ENCODE peak calls at places on chromosomes 6 and 20, in ten cellular contexts. D, X, W, V, K, Y, I, S, M and Z are unnamed samples.
A peak's percentile ranks its signal among the peaks of the same experiment; 100 is the strongest.

GRCh38 chr6:3247255-3248146 is 11.2 kb upstream of the PSMG4 start:
- DNase-seq in X (peak; percentile 81), M (peak; percentile 78), W (peak; percentile 24), K (peak; percentile 64), S (no peak), Y (no peak), V (peak; percentile 91), I (peak; percentile 46), D (peak; percentile 40), Z (peak; percentile 65)

GRCh38 chr6:19333936-19334335 is 503.2 kb upstream of the ID4 start:
- DNase-seq in Y (no peak), D (no peak), X (no peak), K (no peak), W (peak; percentile 52), S (no peak), V (no peak), M (no peak), I (no peak), Z (no peak)

GRCh38 chr20:36219671-36220220 is 16.5 kb upstream of the AAR2 start:
- DNase-seq in I (no peak), W (no peak), D (no peak), K (no peak), S (no peak), X (no peak), Y (no peak), M (no peak), V (no peak), Z (no peak)

GRCh38 chr6:74091133-74091793 is 395.3 kb downstream of the CD109 start:
- DNase-seq in K (no peak), I (no peak), S (no peak), M (peak; percentile 18), D (no peak), W (peak; percentile 32), V (peak; percentile 76), Y (no peak), X (peak; percentile 18), Z (no peak)

GRCh38 chr6:35089935-35090505 is 51.1 kb downstream of the TCP11 start:
- DNase-seq in X (peak; percentile 13), V (peak; percentile 67), Y (no peak), W (no peak), S (no peak), K (no peak), M (no peak), I (peak; percentile 17), D (no peak), Z (no peak)

GRCh38 chr6:153625089-153625488 is 414.0 kb upstream of the OPRM1 start:
- DNase-seq in V (no peak), D (peak; percentile 13), X (no peak), Y (no peak), S (no peak), K (no peak), W (peak; percentile 1), I (no peak), M (no peak), Z (no peak)

GRCh38 chr20:46872315-46873211 is 22.1 kb upstream of the EYA2 start:
- DNase-seq in D (no peak), Y (no peak), K (no peak), M (peak; percentile 19), S (no peak), W (peak; percentile 16), X (peak; percentile 20), I (no peak), V (no peak), Z (no peak)

GRCh38 chr6:159688977-159689376 is 4.1 kb downstream of the SOD2 start:
- DNase-seq in I (no peak), V (no peak), D (no peak), X (no peak), M (no peak), W (no peak), Y (no peak), S (no peak), K (no peak), Z (no peak)

GRCh38 chr6:75208564-75209431 is 2.9 kb upstream of the COL12A1 start:
- DNase-seq in M (peak; percentile 63), I (peak; percentile 85), X (peak; percentile 71), K (peak; percentile 88), Y (peak; percentile 23), W (peak; percentile 62), S (no peak), V (peak; percentile 93), D (peak; percentile 85), Z (peak; percentile 91)

GRCh38 chr6:79536615-79536968 is 638 bp downstream of the LCA5 start:
- DNase-seq in S (no peak), V (peak; percentile 78), M (no peak), W (no peak), X (no peak), D (peak; percentile 15), Y (no peak), I (no peak), K (peak; percentile 17), Z (peak; percentile 58)

GRCh38 chr6:149867876-149868640 is 3.9 kb upstream of the LRP11 start:
- DNase-seq in K (no peak), D (no peak), X (no peak), S (no peak), I (no peak), M (peak; percentile 89), V (no peak), W (no peak), Y (no peak), Z (no peak)

GRCh38 chr6:156508126-156508525 is 269.1 kb upstream of the ARID1B start:
- DNase-seq in M (no peak), I (no peak), X (no peak), S (peak; percentile 72), K (no peak), Y (no peak), W (no peak), V (no peak), D (no peak), Z (no peak)

GRCh38 chr20:57500941-57501340 is 24.0 kb downstream of the CTCFL start:
- DNase-seq in K (no peak), Y (no peak), X (no peak), S (no peak), I (no peak), V (no peak), D (no peak), W (no peak), M (no peak), Z (no peak)

GRCh38 chr20:57498425-57499400 is 26.2 kb downstream of the CTCFL start:
- DNase-seq in K (no peak), D (no peak), V (no peak), X (peak; percentile 60), M (no peak), Y (no peak), S (no peak), I (no peak), W (peak; percentile 40), Z (no peak)

GRCh38 chr20:57499676-57500075 is 25.3 kb downstream of the CTCFL start:
- DNase-seq in W (no peak), V (no peak), I (no peak), K (no peak), X (no peak), M (no peak), S (no peak), D (no peak), Y (no peak), Z (no peak)

GRCh38 chr20:57501461-57502330 is 23.2 kb downstream of the CTCFL start:
- DNase-seq in I (no peak), K (no peak), W (no peak), D (no peak), X (no peak), V (no peak), M (no peak), Y (no peak), S (no peak), Z (no peak)

GRCh38 chr20:57500235-57500634 is 24.7 kb downstream of the CTCFL start:
- DNase-seq in X (no peak), S (no peak), Y (no peak), K (no peak), W (no peak), V (no peak), M (no peak), D (no peak), I (no peak), Z (no peak)
- TF ChIP-seq EP300 in X (no peak), S (no peak), Y (no peak), K (no peak), W (no peak), V (no peak), M (no peak), D (no peak), I (no peak), Z (no peak)

DNA sequence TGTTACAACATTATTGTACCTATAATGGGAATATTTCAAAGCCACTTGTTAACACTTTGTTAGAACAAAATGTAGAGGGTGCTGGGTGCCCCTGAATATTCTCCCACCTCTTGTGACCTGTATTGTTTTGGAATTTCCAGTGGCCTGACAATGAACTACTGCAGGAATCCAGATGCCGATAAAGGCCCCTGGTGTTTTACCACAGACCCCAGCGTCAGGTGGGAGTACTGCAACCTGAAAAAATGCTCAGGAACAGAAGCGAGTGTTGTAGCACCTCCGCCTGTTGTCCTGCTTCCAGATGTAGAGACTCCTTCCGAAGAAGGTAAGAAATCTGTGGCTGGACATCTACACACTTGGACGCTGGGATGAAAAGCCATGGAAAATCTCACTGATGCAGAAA is 28.9 kb downstream of the PLG start:
- DNase-seq in M (peak; percentile 39), D (no peak), S (peak; percentile 66), I (no peak), K (no peak), V (no peak), W (peak; percentile 10), X (no peak), Y (no peak), Z (no peak)
- TF ChIP-seq CTCF in M (peak; percentile 74), D (no peak), S (no peak), I (no peak), K (no peak), V (no peak), W (no peak), X (peak; percentile 37), Y (no peak), Z (no peak)

DNA sequence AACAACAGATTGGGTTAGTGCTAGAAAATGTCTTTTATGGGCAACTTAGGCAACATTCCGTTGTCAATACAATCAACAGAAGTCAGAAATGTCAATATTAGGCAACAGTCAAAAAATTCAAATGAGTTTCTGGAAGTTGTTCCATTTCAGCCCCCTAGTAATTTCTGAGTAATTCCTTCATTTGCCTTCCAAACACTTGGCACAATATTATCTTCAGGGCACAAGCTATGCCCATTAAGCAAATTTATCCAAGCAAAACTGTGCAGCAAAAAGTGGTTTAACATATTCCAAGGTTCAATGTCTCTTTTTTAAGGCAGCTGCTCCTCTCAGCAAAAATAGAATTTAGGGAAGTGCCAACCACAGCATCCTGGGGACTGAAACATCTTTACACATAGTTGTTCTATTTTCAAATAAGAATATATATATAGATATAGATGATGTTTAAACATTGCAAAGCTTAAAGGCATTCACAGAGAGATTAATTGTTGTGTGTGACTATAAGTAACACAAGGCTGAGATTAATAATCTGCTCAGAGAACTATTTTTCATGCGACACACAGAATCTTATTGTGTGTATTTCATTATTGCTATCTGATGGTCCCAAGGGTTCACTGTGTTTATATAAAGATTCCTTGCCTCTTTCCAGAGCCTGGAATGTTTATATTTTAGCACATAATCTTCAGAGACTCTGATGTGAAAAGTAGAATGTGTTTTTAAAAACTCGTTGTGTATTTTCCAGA is 75.2 kb upstream of the ADTRP start:
- DNase-seq in D (no peak), S (no peak), W (no peak), Y (no peak), X (no peak), I (no peak), M (no peak), V (no peak), K (no peak), Z (no peak)
- TF ChIP-seq EP300 in D (no peak), S (no peak), W (no peak), Y (no peak), X (no peak), I (no peak), M (no peak), V (no peak), K (no peak), Z (no peak)

GRCh38 chr6:2104524-2104880 is 140.9 kb downstream of the GMDS start:
- DNase-seq in M (no peak), S (no peak), W (no peak), K (no peak), D (no peak), X (no peak), V (no peak), Y (no peak), I (no peak), Z (no peak)
- TF ChIP-seq CTCF in M (no peak), S (no peak), W (no peak), K (no peak), D (no peak), X (no peak), V (no peak), Y (no peak), I (no peak), Z (no peak)